ENCODE peak calls at places on chromosomes 6 and 20, in ten cellular contexts. H is epithelial cell of esophagus, U is mesothelial cell of epicardium, C is uterus, D is AG09309, S is hepatocyte, V is cardiac muscle cell, Q is astrocyte of the spinal cord, R is AG10803, Y is adrenal gland. J is an unnamed sample.
A peak's percentile ranks its signal among the peaks of the same experiment; 100 is the strongest.

GRCh38 chr20:62066339-62066982 is 780 bp upstream of the TAF4 start:
- DNase-seq in H (peak; percentile 46), U (peak; percentile 71), C (peak; percentile 37), D (no peak), S (peak; percentile 76), V (peak; percentile 83), Q (peak; percentile 44), R (peak; percentile 18), Y (peak; percentile 64), J (no peak)

GRCh38 chr20:45485388-45485787 is 15.8 kb downstream of the WFDC2 start:
- DNase-seq in H (no peak), U (no peak), C (no peak), D (no peak), S (no peak), V (no peak), Q (no peak), R (no peak), Y (no peak), J (no peak)

GRCh38 chr20:31693987-31694661 is 28.5 kb downstream of the BCL2L1 start:
- DNase-seq in H (no peak), U (no peak), C (no peak), D (no peak), S (no peak), V (no peak), Q (no peak), R (no peak), Y (no peak), J (no peak)

GRCh38 chr20:24918579-24919566 is 30.2 kb upstream of the CST7 start:
- DNase-seq in H (no peak), U (no peak), C (no peak), D (no peak), S (no peak), V (no peak), Q (no peak), R (peak; percentile 6), Y (no peak), J (no peak)

GRCh38 chr6:19311786-19312185 is 525.4 kb upstream of the ID4 start:
- DNase-seq in H (no peak), U (no peak), C (no peak), D (no peak), S (no peak), V (no peak), Q (peak; percentile 30), R (no peak), Y (no peak), J (no peak)

GRCh38 chr6:28258877-28259777 is at the start of gene NKAPL:
- DNase-seq in H (peak; percentile 64), U (no peak), C (peak; percentile 75), D (no peak), S (no peak), V (no peak), Q (peak; percentile 53), R (peak; percentile 66), Y (peak; percentile 80), J (no peak)

GRCh38 chr20:57479196-57479595 is 45.7 kb downstream of the CTCFL start:
- DNase-seq in H (no peak), U (no peak), C (no peak), D (no peak), S (no peak), V (no peak), Q (no peak), R (no peak), Y (no peak), J (no peak)

GRCh38 chr6:1987640-1988039 is 257.8 kb downstream of the GMDS start:
- DNase-seq in H (peak; percentile 84), U (no peak), C (no peak), D (peak; percentile 40), S (no peak), V (no peak), Q (peak; percentile 84), R (peak; percentile 36), Y (no peak), J (peak; percentile 32)

DNA sequence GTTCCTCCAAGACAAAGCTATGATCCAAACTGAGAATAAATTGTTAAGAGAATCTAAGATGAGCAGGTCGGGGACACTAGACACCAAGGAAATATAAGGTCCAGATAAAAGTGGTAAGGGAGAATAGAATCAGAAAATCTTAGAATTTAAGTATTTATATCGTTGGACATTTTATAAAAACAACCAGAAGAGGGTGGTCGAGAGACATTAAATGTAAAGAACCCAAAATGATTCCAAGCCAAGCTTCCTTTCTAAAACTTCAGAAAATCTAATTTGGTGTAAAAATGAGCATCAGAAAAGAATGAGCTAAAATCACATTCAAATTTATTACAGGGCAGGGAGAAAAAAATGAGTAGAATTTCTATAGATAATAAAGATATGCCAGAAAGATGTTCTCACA is 97.8 kb upstream of the OGFRL1 start:
- DNase-seq in H (peak; percentile 38), U (no peak), C (no peak), D (no peak), S (peak; percentile 41), V (peak; percentile 18), Q (peak; percentile 54), R (peak; percentile 44), Y (no peak), J (no peak)
- TF ChIP-seq CTCF in H (no peak), U (peak; percentile 44), C (no peak), D (peak; percentile 27), S (peak; percentile 57), V (peak; percentile 23), Q (peak; percentile 7), R (peak; percentile 44), Y (peak; percentile 28), J (peak; percentile 34)

GRCh38 chr6:135088232-135088760 is 33.7 kb upstream of the HBS1L start:
- DNase-seq in H (no peak), U (no peak), C (no peak), D (no peak), S (no peak), V (no peak), Q (no peak), R (no peak), Y (no peak), J (no peak)

GRCh38 chr6:135086414-135086764 is 31.8 kb upstream of the HBS1L start:
- DNase-seq in H (no peak), U (no peak), C (no peak), D (no peak), S (no peak), V (no peak), Q (no peak), R (no peak), Y (no peak), J (no peak)

GRCh38 chr6:135087803-135088202 is 33.2 kb upstream of the HBS1L start:
- DNase-seq in H (no peak), U (no peak), C (no peak), D (no peak), S (no peak), V (no peak), Q (no peak), R (no peak), Y (no peak), J (no peak)

GRCh38 chr6:135085700-135086413 is 31.2 kb upstream of the HBS1L start:
- DNase-seq in H (no peak), U (no peak), C (no peak), D (no peak), S (no peak), V (no peak), Q (no peak), R (no peak), Y (no peak), J (no peak)

DNA sequence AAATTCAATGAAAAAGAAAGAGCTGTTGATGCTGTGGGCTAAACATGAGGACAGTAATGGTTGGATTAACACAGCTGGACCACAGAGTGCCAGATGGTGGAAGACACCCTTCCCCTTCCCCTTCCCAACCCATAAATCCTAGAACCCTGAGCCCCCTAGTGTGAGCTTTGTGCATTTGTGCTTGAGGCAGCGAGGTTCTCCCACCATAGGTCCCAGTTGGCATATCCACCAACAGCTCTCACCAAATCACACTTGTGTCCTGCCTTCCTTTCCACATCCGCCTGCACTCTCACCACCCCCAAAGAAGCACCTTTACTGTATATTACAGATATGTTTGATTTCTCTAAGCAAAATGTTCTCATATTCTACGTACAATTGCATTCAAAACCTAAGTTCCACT is 32.8 kb upstream of the HBS1L start:
- DNase-seq in H (no peak), U (no peak), C (no peak), D (no peak), S (no peak), V (no peak), Q (no peak), R (no peak), Y (no peak), J (no peak)
- TF ChIP-seq CTCF in H (no peak), U (no peak), C (no peak), D (no peak), S (no peak), V (peak; percentile 12), Q (peak; percentile 19), R (no peak), Y (no peak), J (no peak)

GRCh38 chr6:81594501-81594900 is 158.0 kb downstream of the TENT5A start:
- DNase-seq in H (no peak), U (no peak), C (no peak), D (no peak), S (no peak), V (no peak), Q (no peak), R (no peak), Y (no peak), J (no peak)

GRCh38 chr6:81590314-81590691 is 162.2 kb downstream of the TENT5A start:
- DNase-seq in H (peak; percentile 17), U (no peak), C (no peak), D (no peak), S (no peak), V (no peak), Q (no peak), R (no peak), Y (no peak), J (no peak)

GRCh38 chr6:81589465-81590313 is 162.8 kb downstream of the TENT5A start:
- DNase-seq in H (no peak), U (no peak), C (no peak), D (no peak), S (no peak), V (no peak), Q (no peak), R (no peak), Y (no peak), J (no peak)
- TF ChIP-seq CTCF in H (no peak), U (no peak), C (no peak), D (no peak), S (no peak), V (no peak), Q (no peak), R (no peak), Y (no peak), J (no peak)

DNA sequence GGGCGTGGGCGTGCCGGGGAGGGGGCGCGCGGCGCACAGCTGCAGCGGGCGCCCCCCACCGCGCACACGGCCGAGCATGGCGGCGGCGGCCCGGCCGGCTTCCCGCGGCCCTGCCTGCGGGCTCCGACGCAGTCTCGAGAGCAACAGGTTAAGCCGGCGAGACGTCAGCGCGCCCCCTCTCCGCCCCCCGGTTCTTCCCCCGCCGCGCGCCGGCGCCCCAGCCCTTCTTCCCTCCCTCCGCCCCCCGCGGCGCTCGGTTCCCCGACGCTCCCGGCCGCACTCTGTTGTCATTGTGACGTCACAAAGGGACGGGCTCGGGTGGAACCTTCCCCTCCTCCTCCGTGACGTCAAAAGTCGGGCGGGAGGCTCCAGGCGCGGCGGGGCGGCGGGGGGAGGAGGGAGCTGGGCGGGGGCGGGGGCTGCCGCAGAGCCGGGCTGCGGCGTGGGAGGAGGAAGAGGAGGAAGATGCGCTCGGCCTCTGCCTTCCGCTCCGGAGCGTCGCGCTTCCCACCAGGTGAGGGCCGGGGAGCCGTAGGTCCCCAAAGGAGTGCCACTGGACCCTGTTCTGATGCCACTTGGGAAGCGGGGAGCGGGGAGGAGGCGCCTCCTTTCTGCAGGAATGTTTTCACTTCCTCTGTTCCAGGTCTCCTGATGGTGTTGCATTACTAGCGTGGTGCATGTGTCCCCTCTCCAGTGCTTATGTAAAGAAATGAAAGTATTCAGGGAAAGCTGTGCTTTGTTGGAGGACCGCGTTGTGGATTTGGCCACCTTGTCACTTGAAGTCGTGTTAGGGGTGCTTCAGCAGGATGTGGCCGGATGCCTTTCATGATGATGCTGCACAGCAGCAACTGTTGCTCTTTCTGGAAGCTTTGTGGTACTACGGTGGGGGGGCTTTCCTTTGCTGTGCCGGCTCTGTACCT is 2.8 kb downstream of the JARID2 start:
- DNase-seq in H (peak; percentile 97), U (peak; percentile 90), C (peak; percentile 94), D (no peak), S (peak; percentile 99), V (peak; percentile 93), Q (peak; percentile 97), R (peak; percentile 92), Y (peak; percentile 96), J (peak; percentile 90)
- TF ChIP-seq CTCF in H (peak; percentile 44), U (no peak), C (peak; percentile 53), D (peak; percentile 32), S (peak; percentile 41), V (peak; percentile 31), Q (peak; percentile 32), R (peak; percentile 49), Y (no peak), J (peak; percentile 47)

J was measured in AG04450.